ENCODE peak calls at places on chromosomes 2 and 18, in eight cellular contexts. O is tibial artery; G is mesenchymal stem cell; K is keratinocyte; D is RCC 7860; I is non-pigmented ciliary epithelial cell; J is CD4-positive, alpha-beta memory T cell; M is stimulated activated CD8-positive, alpha-beta memory T cell treated with anti-CD3 and anti-CD28 coated beads, Interleukin-15, amount 100 ng/mL, for 24 hours. T is an unnamed sample.

GRCh38 chr2:144331652-144332355 is 188.1 kb downstream of the ZEB2 start:
- DNase-seq in O (peak), G (peak), K (no peak), D (no peak), I (no peak), J (peak), M (peak), T (no peak)

GRCh38 chr2:14543284-14543683 is 89.2 kb upstream of the LRATD1 start:
- DNase-seq in O (no peak), G (peak), K (no peak), D (no peak), I (no peak), J (no peak), M (no peak), T (no peak)

GRCh38 chr2:108917078-108917440 is 72.0 kb downstream of the EDAR start:
- DNase-seq in O (no peak), G (no peak), K (no peak), D (no peak), I (no peak), J (no peak), M (no peak), T (no peak)

GRCh38 chr18:26210147-26210546 is 16.1 kb upstream of the TAF4B start:
- DNase-seq in O (no peak), G (no peak), K (no peak), D (no peak), I (no peak), J (no peak), M (no peak), T (no peak)

GRCh38 chr18:11695736-11696135 is 6.7 kb downstream of the GNAL start:
- DNase-seq in O (no peak), G (no peak), K (no peak), D (no peak), I (no peak), J (no peak), M (no peak), T (no peak)

GRCh38 chr2:25266399-25266798 is 75.3 kb downstream of the DNMT3A start:
- DNase-seq in O (no peak), G (no peak), K (no peak), D (no peak), I (no peak), J (no peak), M (no peak), T (no peak)

GRCh38 chr18:1585881-1586488 is 681.3 kb downstream of the ADCYAP1 start:
- DNase-seq in O (no peak), G (peak), K (no peak), D (peak), I (peak), J (no peak), M (no peak), T (no peak)

GRCh38 chr2:72794572-72794971 is 31.3 kb downstream of the EXOC6B start:
- DNase-seq in O (no peak), G (no peak), K (no peak), D (no peak), I (no peak), J (no peak), M (no peak), T (no peak)

GRCh38 chr2:179268277-179268935 is 3.8 kb upstream of the SESTD1 start:
- DNase-seq in O (peak), G (peak), K (peak), D (no peak), I (no peak), J (no peak), M (no peak), T (peak)

GRCh38 chr2:88090446-88091283 is 23.0 kb downstream of the SMYD1 start:
- DNase-seq in O (no peak), G (no peak), K (no peak), D (no peak), I (no peak), J (no peak), M (peak), T (no peak)

GRCh38 chr2:48510329-48510728 is 19.6 kb upstream of the STON1 start:
- DNase-seq in O (no peak), G (peak), K (no peak), D (no peak), I (no peak), J (no peak), M (no peak), T (no peak)

GRCh38 chr18:23282437-23282781 is 147.1 kb downstream of the CABLES1 start:
- DNase-seq in O (no peak), G (no peak), K (no peak), D (no peak), I (no peak), J (no peak), M (no peak), T (no peak)

GRCh38 chr2:106269591-106270291 is 75.6 kb upstream of the UXS1 start:
- DNase-seq in O (no peak), G (no peak), K (no peak), D (no peak), I (no peak), J (peak), M (no peak), T (no peak)

GRCh38 chr2:19883971-19884720 is 17.6 kb downstream of the TTC32 start:
- DNase-seq in O (no peak), G (no peak), K (no peak), D (no peak), I (no peak), J (no peak), M (no peak), T (no peak)

GRCh38 chr2:133844214-133844892 is 276.1 kb upstream of the NCKAP5 start:
- DNase-seq in O (peak), G (peak), K (peak), D (peak), I (peak), J (no peak), M (no peak), T (peak)

GRCh38 chr2:102276549-102277201 is 34.7 kb upstream of the IL1RL1 start:
- DNase-seq in O (no peak), G (no peak), K (no peak), D (no peak), I (no peak), J (no peak), M (no peak), T (no peak)

GRCh38 chr2:160440888-160441287 is 52.7 kb downstream of the RBMS1 start:
- DNase-seq in O (no peak), G (peak), K (no peak), D (no peak), I (no peak), J (no peak), M (no peak), T (no peak)

GRCh38 chr2:120205901-120206581 is 17.2 kb downstream of the TMEM185B start:
- DNase-seq in O (no peak), G (no peak), K (no peak), D (no peak), I (no peak), J (no peak), M (peak), T (no peak)

T was measured in GOT3.